ENCODE peak calls at places on chromosomes 12 and 14, in seven cellular contexts. Q, U, J, S, M, F and N are unnamed samples.

GRCh38 chr12:98211914-98212695 is 303.3 kb upstream of the TMPO start:
- DNase-seq in Q (no peak), U (peak; percentile 73), J (peak; percentile 3), S (peak; percentile 52), M (no peak), F (no peak), N (peak; percentile 16)

GRCh38 chr12:79685068-79685467 is 5.7 kb downstream of the PAWR start:
- DNase-seq in Q (peak; percentile 95), U (peak; percentile 86), J (peak; percentile 54), S (peak; percentile 27), M (no peak), F (no peak), N (peak; percentile 87)

GRCh38 chr12:57895337-57896138 is 45.8 kb upstream of the ATP23 start:
- DNase-seq in Q (no peak), U (no peak), J (no peak), S (peak; percentile 12), M (no peak), F (no peak), N (no peak)

GRCh38 chr14:75857199-75857598 is 124.6 kb downstream of the TGFB3 start:
- DNase-seq in Q (no peak), U (no peak), J (no peak), S (no peak), M (no peak), F (no peak), N (no peak)

GRCh38 chr12:99043319-99043914 is 398.3 kb downstream of the APAF1 start:
- DNase-seq in Q (peak; percentile 78), U (peak; percentile 35), J (peak; percentile 66), S (peak; percentile 78), M (peak; percentile 43), F (peak; percentile 82), N (peak; percentile 76)

GRCh38 chr12:43277630-43278267 is 274.3 kb downstream of the ADAMTS20 start:
- DNase-seq in Q (peak; percentile 92), U (peak; percentile 82), J (no peak), S (peak; percentile 64), M (no peak), F (no peak), N (peak; percentile 90)

GRCh38 chr12:121388421-121388981 is 11.4 kb upstream of the RNF34 start:
- DNase-seq in Q (peak; percentile 79), U (peak; percentile 77), J (peak; percentile 84), S (peak; percentile 60), M (no peak), F (no peak), N (peak; percentile 91)

GRCh38 chr14:64610049-64610746 is 60.4 kb downstream of the PPP1R36 start:
- DNase-seq in Q (no peak), U (no peak), J (no peak), S (no peak), M (no peak), F (no peak), N (no peak)

GRCh38 chr12:68374315-68374982 is 42.3 kb upstream of the MDM1 start:
- DNase-seq in Q (peak; percentile 70), U (no peak), J (no peak), S (no peak), M (no peak), F (no peak), N (peak; percentile 73)

GRCh38 chr14:29926701-29927595 is 699 bp downstream of the PRKD1 start:
- DNase-seq in Q (peak; percentile 53), U (peak; percentile 35), J (peak; percentile 52), S (peak; percentile 65), M (peak; percentile 48), F (peak; percentile 69), N (peak; percentile 25)

GRCh38 chr14:37985826-37986470 is 221.8 kb upstream of the SSTR1 start:
- DNase-seq in Q (peak; percentile 68), U (peak; percentile 6), J (peak; percentile 62), S (peak; percentile 69), M (no peak), F (peak; percentile 72), N (peak; percentile 48)

GRCh38 chr12:86134571-86134970 is 121.6 kb downstream of the MGAT4C start:
- DNase-seq in Q (peak; percentile 50), U (peak; percentile 51), J (no peak), S (peak; percentile 3), M (no peak), F (no peak), N (peak; percentile 62)

GRCh38 chr14:56590535-56590951 is 10.9 kb downstream of the TMEM260 start:
- DNase-seq in Q (no peak), U (peak; percentile 12), J (no peak), S (peak; percentile 8), M (no peak), F (peak; percentile 75), N (no peak)

GRCh38 chr12:47717443-47718193 is 7.7 kb downstream of the ENDOU start:
- DNase-seq in Q (peak; percentile 67), U (peak; percentile 43), J (peak; percentile 88), S (peak; percentile 93), M (peak; percentile 68), F (peak; percentile 87), N (peak; percentile 65)

GRCh38 chr14:104925941-104926609 is 1.4 kb downstream of the PLD4 start:
- DNase-seq in Q (no peak), U (no peak), J (no peak), S (peak; percentile 34), M (peak; percentile 30), F (no peak), N (no peak)
- H3K4me3 ChIP-seq in Q (no peak overlapping the region), U (no peak overlapping the region), J (no peak overlapping the region), S (no peak overlapping the region), M (no peak overlapping the region), F (no peak overlapping the region), N (no peak overlapping the region)

DNA sequence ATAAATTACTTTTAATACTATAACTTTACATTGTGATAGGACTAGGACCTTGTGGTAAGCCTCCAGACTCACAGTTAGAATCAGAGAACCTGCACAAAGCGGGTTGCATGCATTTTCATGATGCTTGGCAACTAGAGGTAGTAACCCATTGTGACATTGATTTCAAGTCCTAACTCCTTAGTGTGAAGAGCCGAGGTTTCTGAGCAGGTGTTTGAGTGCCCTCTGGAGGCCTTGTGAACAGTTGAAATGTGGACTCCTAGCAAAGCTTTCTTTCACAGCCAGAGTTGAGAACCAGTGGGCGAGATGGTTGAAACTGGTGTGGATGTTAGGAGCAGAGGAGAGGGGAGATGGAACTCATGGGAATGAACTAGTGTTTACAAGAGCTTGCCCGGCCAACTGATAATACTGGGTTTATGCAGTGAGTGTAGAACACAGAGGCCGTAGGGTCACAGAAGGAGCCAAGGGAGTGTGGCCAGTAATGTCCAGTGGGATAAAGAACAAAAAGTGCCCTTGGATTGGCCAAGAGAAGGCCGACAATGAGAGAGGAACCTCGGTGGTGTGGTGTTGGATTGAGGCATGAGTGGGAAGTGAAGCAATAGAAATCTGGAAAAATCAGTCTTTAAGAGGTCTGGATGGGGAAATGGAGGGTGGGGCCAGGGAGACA is 10.9 kb downstream of the ZNF664 start:
- DNase-seq in Q (peak; percentile 84), U (peak; percentile 40), J (peak; percentile 76), S (peak; percentile 83), M (no peak), F (peak; percentile 81), N (peak; percentile 80)
- TF ChIP-seq CTCF in Q (peak; percentile 96), U (peak; percentile 72), J (peak; percentile 82), S (peak; percentile 71), M (peak; percentile 31), F (peak; percentile 68), N (peak; percentile 74)

GRCh38 chr14:90812109-90812508 is 4.1 kb downstream of the TTC7B start:
- DNase-seq in Q (no peak), U (no peak), J (no peak), S (no peak), M (no peak), F (no peak), N (no peak)

GRCh38 chr14:90808759-90809529 is 7.3 kb downstream of the TTC7B start:
- DNase-seq in Q (no peak), U (peak; percentile 37), J (peak; percentile 13), S (no peak), M (no peak), F (no peak), N (peak; percentile 26)

GRCh38 chr14:90809530-90810312 is 6.5 kb downstream of the TTC7B start:
- DNase-seq in Q (no peak), U (no peak), J (no peak), S (no peak), M (no peak), F (no peak), N (no peak)

GRCh38 chr14:90811641-90812040 is 4.6 kb downstream of the TTC7B start:
- DNase-seq in Q (no peak), U (no peak), J (no peak), S (no peak), M (no peak), F (peak; percentile 66), N (no peak)

DNA sequence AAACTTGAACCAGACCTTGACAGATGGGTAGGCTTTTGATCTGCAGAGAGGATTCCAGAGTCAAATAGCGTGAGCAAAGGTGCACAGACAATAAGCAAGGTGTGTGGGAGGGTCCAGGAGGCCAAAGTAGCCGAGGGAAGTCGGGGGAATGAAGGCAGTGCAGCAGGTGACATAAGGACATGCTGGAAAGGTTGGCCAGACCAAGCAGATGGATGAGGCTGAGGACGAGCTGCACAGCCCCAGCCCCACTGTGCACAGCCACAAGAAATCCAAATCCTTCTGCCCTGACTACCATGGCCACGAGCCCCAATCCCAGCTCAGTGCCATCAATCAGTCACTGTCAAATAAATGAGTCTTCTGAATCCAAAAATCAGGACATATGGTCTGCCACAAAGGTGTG is 5.4 kb downstream of the TTC7B start:
- DNase-seq in Q (no peak), U (no peak), J (no peak), S (no peak), M (no peak), F (no peak), N (no peak)
- H3K4me3 ChIP-seq in Q (no peak overlapping the region), U (no peak overlapping the region), J (no peak overlapping the region), S (no peak overlapping the region), M (no peak overlapping the region), F (no peak overlapping the region), N (no peak overlapping the region)

GRCh38 chr12:54356951-54357356 is 7.3 kb downstream of the GPR84 start:
- DNase-seq in Q (no peak), U (no peak), J (no peak), S (no peak), M (no peak), F (peak; percentile 43), N (no peak)

GRCh38 chr12:54356228-54356627 is 8.1 kb downstream of the GPR84 start:
- DNase-seq in Q (no peak), U (no peak), J (no peak), S (no peak), M (no peak), F (no peak), N (no peak)

GRCh38 chr12:54357802-54358619 is 6.3 kb downstream of the GPR84 start:
- DNase-seq in Q (peak; percentile 38), U (no peak), J (no peak), S (no peak), M (peak; percentile 37), F (peak; percentile 22), N (no peak)

GRCh38 chr12:54352891-54353874 is 11.1 kb downstream of the GPR84 start:
- DNase-seq in Q (no peak), U (peak; percentile 51), J (peak; percentile 81), S (peak; percentile 36), M (peak; percentile 40), F (peak; percentile 81), N (no peak)

DNA sequence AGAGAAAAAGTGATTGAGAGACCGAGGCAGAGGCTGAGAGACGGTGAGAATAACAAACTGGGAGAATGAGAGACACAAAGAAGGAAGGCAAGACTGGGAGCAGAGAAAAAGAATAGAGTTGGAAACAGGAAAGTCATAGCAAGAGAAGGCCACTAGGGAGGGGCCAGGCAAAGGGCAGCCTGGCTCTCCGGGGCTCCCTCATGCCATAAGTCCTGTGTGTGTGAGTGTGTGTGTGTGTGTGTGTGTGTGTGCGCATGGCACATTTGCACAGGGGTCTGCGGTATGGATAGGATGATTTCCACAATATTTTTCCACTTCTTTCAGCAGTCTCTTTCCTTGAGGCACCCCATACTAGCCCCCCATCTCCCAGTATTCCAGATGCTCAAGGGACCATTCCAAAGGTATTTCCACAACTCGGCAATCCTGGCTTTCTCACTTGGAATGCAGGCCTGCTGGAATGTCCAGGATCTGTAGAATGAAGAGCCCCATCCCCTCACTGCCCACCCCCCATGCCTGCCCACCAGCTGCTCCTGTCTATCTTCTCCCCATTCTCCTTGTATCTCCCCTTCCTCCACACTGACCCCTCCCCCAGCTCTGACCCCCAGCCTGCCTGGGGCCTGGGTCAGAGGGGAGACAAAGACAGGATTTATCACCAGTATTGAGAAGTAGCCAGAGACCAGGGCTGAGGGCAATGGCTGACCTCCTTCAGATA is 9.0 kb downstream of the GPR84 start:
- DNase-seq in Q (no peak), U (no peak), J (no peak), S (no peak), M (no peak), F (peak; percentile 89), N (no peak)
- TF ChIP-seq CTCF in Q (no peak), U (no peak), J (peak; percentile 24), S (no peak), M (no peak), F (peak; percentile 34), N (no peak)